ENCODE peak calls at places on chromosomes 5 and 9, in four cellular contexts. One of them, this sample, is unnamed.
A peak's percentile ranks its signal among the peaks of the same experiment; 100 is the strongest.

GRCh38 chr9:4927701-4928100 is 57.4 kb upstream of the JAK2 start:
- DNase-seq in GM23338: no peak
- DNase-seq in GM23248: peak; percentile 39
- DNase-seq in Kasumi-1: no peak
- DNase-seq in this sample: no peak

GRCh38 chr5:152104211-152104610 is 179.6 kb upstream of the GLRA1 start:
- DNase-seq in GM23338: no peak
- DNase-seq in GM23248: no peak
- DNase-seq in Kasumi-1: no peak
- DNase-seq in this sample: no peak

GRCh38 chr9:38686923-38687322 is 33.0 kb downstream of the FAM240B start:
- DNase-seq in GM23338: peak; percentile 21
- DNase-seq in GM23248: no peak
- DNase-seq in Kasumi-1: no peak
- DNase-seq in this sample: no peak

GRCh38 chr5:75367401-75367800 is 30.4 kb downstream of the HMGCR start:
- DNase-seq in GM23338: no peak
- DNase-seq in GM23248: peak; percentile 38
- DNase-seq in Kasumi-1: no peak
- DNase-seq in this sample: no peak

GRCh38 chr5:33067291-33067690 is 356.2 kb downstream of the NPR3 start:
- DNase-seq in GM23338: no peak
- DNase-seq in GM23248: no peak
- DNase-seq in Kasumi-1: no peak
- DNase-seq in this sample: no peak

GRCh38 chr5:76715484-76715733 is 517 bp upstream of the F2R start:
- DNase-seq in GM23338: no peak
- DNase-seq in GM23248: no peak
- DNase-seq in Kasumi-1: peak; percentile 40
- DNase-seq in this sample: no peak

GRCh38 chr9:70263421-70263820 is 4.6 kb downstream of the SMC5 start:
- DNase-seq in GM23338: no peak
- DNase-seq in GM23248: peak; percentile 72
- DNase-seq in Kasumi-1: no peak
- DNase-seq in this sample: no peak

GRCh38 chr5:176620333-176620981 is 9.9 kb downstream of the SNCB start:
- DNase-seq in GM23338: peak; percentile 75
- DNase-seq in GM23248: peak; percentile 24
- DNase-seq in Kasumi-1: no peak
- DNase-seq in this sample: peak; percentile 39

GRCh38 chr9:89603629-89604462 is 966 bp upstream of the GADD45G start:
- DNase-seq in GM23338: peak; percentile 98
- DNase-seq in GM23248: peak; percentile 41
- DNase-seq in Kasumi-1: peak; percentile 10
- DNase-seq in this sample: peak; percentile 90

GRCh38 chr9:107274953-107275422 is 8.1 kb upstream of the RAD23B start:
- DNase-seq in GM23338: no peak
- DNase-seq in GM23248: peak; percentile 99
- DNase-seq in Kasumi-1: no peak
- DNase-seq in this sample: no peak

GRCh38 chr5:73122875-73123810 is 2.8 kb downstream of the TMEM171 start:
- DNase-seq in GM23338: peak; percentile 66
- DNase-seq in GM23248: peak; percentile 97
- DNase-seq in Kasumi-1: no peak
- DNase-seq in this sample: peak; percentile 49

GRCh38 chr9:76463211-76463610 is 4.2 kb downstream of the GCNT1 start:
- DNase-seq in GM23338: no peak
- DNase-seq in GM23248: no peak
- DNase-seq in Kasumi-1: no peak
- DNase-seq in this sample: no peak

GRCh38 chr5:41834506-41834905 is 35.7 kb downstream of the OXCT1 start:
- DNase-seq in GM23338: no peak
- DNase-seq in GM23248: no peak
- DNase-seq in Kasumi-1: no peak
- DNase-seq in this sample: no peak

GRCh38 chr9:127047971-127048370 is 74.5 kb downstream of the ANGPTL2 start:
- DNase-seq in GM23338: no peak
- DNase-seq in GM23248: no peak
- DNase-seq in Kasumi-1: no peak
- DNase-seq in this sample: no peak

GRCh38 chr5:179304466-179304865 is 40.8 kb downstream of the ADAMTS2 start:
- DNase-seq in GM23338: no peak
- DNase-seq in GM23248: peak; percentile 98
- DNase-seq in Kasumi-1: no peak
- DNase-seq in this sample: no peak

GRCh38 chr9:98991981-98992884 is 48.5 kb downstream of the COL15A1 start:
- DNase-seq in GM23338: no peak
- DNase-seq in GM23248: no peak
- DNase-seq in Kasumi-1: no peak
- DNase-seq in this sample: no peak

GRCh38 chr5:149938272-149938671 is 6.3 kb downstream of the PDE6A start:
- DNase-seq in GM23338: no peak
- DNase-seq in GM23248: peak; percentile 80
- DNase-seq in Kasumi-1: no peak
- DNase-seq in this sample: no peak

GRCh38 chr9:114434878-114435311 is 47.1 kb upstream of the AKNA start:
- DNase-seq in GM23338: peak; percentile 87
- DNase-seq in GM23248: peak; percentile 53
- DNase-seq in Kasumi-1: peak; percentile 46
- DNase-seq in this sample: peak; percentile 49

GRCh38 chr5:61687371-61687770 is 355.3 kb downstream of the ZSWIM6 start:
- DNase-seq in GM23338: no peak
- DNase-seq in GM23248: no peak
- DNase-seq in Kasumi-1: no peak
- DNase-seq in this sample: no peak

GRCh38 chr9:70510157-70510770 is 95.8 kb upstream of the KLF9 start:
- DNase-seq in GM23338: peak; percentile 77
- DNase-seq in GM23248: peak; percentile 45
- DNase-seq in Kasumi-1: no peak
- DNase-seq in this sample: peak; percentile 65

GRCh38 chr9:32589083-32589713 is 16.2 kb upstream of the NDUFB6 start:
- DNase-seq in GM23338: peak; percentile 57
- DNase-seq in GM23248: peak; percentile 71
- DNase-seq in Kasumi-1: peak; percentile 73
- DNase-seq in this sample: no peak

GRCh38 chr5:91225848-91226686 is 157.1 kb downstream of the ARRDC3 start:
- DNase-seq in GM23338: peak; percentile 90
- DNase-seq in GM23248: no peak
- DNase-seq in Kasumi-1: no peak
- DNase-seq in this sample: peak; percentile 74

GRCh38 chr5:38466444-38467189 is 89.8 kb downstream of the LIFR start:
- DNase-seq in GM23338: no peak
- DNase-seq in GM23248: peak; percentile 39
- DNase-seq in Kasumi-1: no peak
- DNase-seq in this sample: no peak

GRCh38 chr9:136695435-136695895 is 8.2 kb upstream of the AGPAT2 start:
- DNase-seq in GM23338: no peak
- DNase-seq in GM23248: no peak
- DNase-seq in Kasumi-1: no peak
- DNase-seq in this sample: no peak

GRCh38 chr5:59673438-59674058 is 220.0 kb downstream of the PDE4D start:
- DNase-seq in GM23338: peak; percentile 76
- DNase-seq in GM23248: peak; percentile 69
- DNase-seq in Kasumi-1: peak; percentile 58
- DNase-seq in this sample: no peak

GRCh38 chr5:126866837-126867236 is 89.9 kb downstream of the LMNB1 start:
- DNase-seq in GM23338: no peak
- DNase-seq in GM23248: peak; percentile 17
- DNase-seq in Kasumi-1: no peak
- DNase-seq in this sample: no peak

GRCh38 chr9:97479496-97480159 is 21.8 kb upstream of the TMOD1 start:
- DNase-seq in GM23338: peak; percentile 55
- DNase-seq in GM23248: no peak
- DNase-seq in Kasumi-1: no peak
- DNase-seq in this sample: no peak

GRCh38 chr5:158807947-158808346 is 291.8 kb downstream of the EBF1 start:
- DNase-seq in GM23338: no peak
- DNase-seq in GM23248: peak; percentile 24
- DNase-seq in Kasumi-1: no peak
- DNase-seq in this sample: no peak

GRCh38 chr5:152689275-152689711 is 284.2 kb upstream of the NMUR2 start:
- DNase-seq in GM23338: no peak
- DNase-seq in GM23248: no peak
- DNase-seq in Kasumi-1: no peak
- DNase-seq in this sample: no peak

This sample was measured in WTC11.